ENCODE peak calls at places on chromosomes 1 and 21, in ten cellular contexts. I is breast epithelium, Q is H1, Y is sigmoid colon, G is stomach, Z is spleen, P is HCT116, C is HepG2, J is GM12878, S is upper lobe of left lung. D is an unnamed sample.

GRCh38 chr1:209675567-209676154 is 449 bp downstream of the G0S2 start:
- DNase-seq in Z (peak), Y (peak), I (no peak), S (peak), J (no peak), C (no peak), G (peak), Q (no peak), P (no peak), D (peak)

GRCh38 chr1:54557956-54558355 is 9.9 kb downstream of the ACOT11 start:
- DNase-seq in Y (no peak), I (no peak), G (no peak), Z (no peak), S (no peak), Q (no peak), C (no peak), P (no peak), J (no peak), D (no peak)

GRCh38 chr1:155010211-155010918 is 7.8 kb downstream of the ZBTB7B start:
- DNase-seq in Q (no peak), P (no peak), J (no peak), G (no peak), I (no peak), Y (no peak), Z (peak), S (no peak), C (no peak), D (no peak)

GRCh38 chr21:42245348-42246185 is 26.6 kb downstream of the ABCG1 start:
- DNase-seq in Q (no peak), G (no peak), S (peak), C (no peak), J (no peak), P (no peak), Z (peak), I (no peak), Y (no peak), D (no peak)

GRCh38 chr1:58515794-58516401 is 30.6 kb downstream of the OMA1 start:
- DNase-seq in P (peak), Z (no peak), Q (peak), I (no peak), S (peak), C (peak), G (peak), J (peak), Y (peak), D (peak)

GRCh38 chr1:207659545-207660148 is 14.7 kb downstream of the CR1L start:
- DNase-seq in J (no peak), I (no peak), Q (no peak), C (peak), G (peak), Y (no peak), Z (no peak), S (no peak), P (no peak), D (no peak)

GRCh38 chr1:111920221-111921024 is 69.0 kb downstream of the KCND3 start:
- DNase-seq in Z (no peak), Y (peak), S (peak), C (no peak), G (peak), P (no peak), Q (no peak), J (no peak), I (no peak), D (peak)

GRCh38 chr1:35097224-35097623 is 18.0 kb downstream of the ZMYM1 start:
- DNase-seq in Z (no peak), Q (no peak), G (no peak), C (no peak), Y (no peak), P (no peak), S (no peak), J (no peak), I (no peak), D (no peak)

GRCh38 chr1:10045480-10046355 is 13.0 kb downstream of the UBE4B start:
- DNase-seq in S (peak), Z (no peak), G (peak), I (no peak), Q (no peak), C (no peak), Y (peak), J (no peak), P (no peak), D (peak)

GRCh38 chr1:230230948-230231738 is 164.1 kb downstream of the GALNT2 start:
- DNase-seq in P (no peak), I (no peak), J (no peak), G (no peak), Z (no peak), S (peak), Q (no peak), C (no peak), Y (no peak), D (no peak)

GRCh38 chr1:60615661-60616060 is 466.7 kb upstream of the NFIA start:
- DNase-seq in Q (no peak), J (no peak), C (no peak), S (no peak), Y (no peak), Z (no peak), G (no peak), P (no peak), I (no peak), D (no peak)

GRCh38 chr1:111468717-111469100 is 5.1 kb upstream of the C1orf162 start:
- DNase-seq in C (no peak), J (no peak), G (no peak), Q (no peak), Z (no peak), S (no peak), I (no peak), Y (no peak), P (no peak), D (no peak)

GRCh38 chr1:58823481-58824010 is 39.7 kb upstream of the JUN start:
- DNase-seq in P (no peak), Q (no peak), S (no peak), Y (no peak), J (no peak), G (peak), I (no peak), C (no peak), Z (no peak), D (no peak)

GRCh38 chr21:18244721-18245486 is at the start of gene CHODL:
- DNase-seq in S (no peak), Z (no peak), P (no peak), J (no peak), Y (no peak), Q (no peak), G (no peak), C (no peak), I (no peak), D (no peak)

GRCh38 chr1:45913183-45913924 is 109.9 kb downstream of the MAST2 start:
- DNase-seq in I (no peak), S (no peak), J (no peak), G (no peak), P (no peak), Q (no peak), C (no peak), Z (no peak), Y (peak), D (no peak)
- TF ChIP-seq POLR2AphosphoS5 in I (no peak), S (no peak), J (no peak), G (peak), P (no peak), Q (no peak), C (no peak), Z (no peak), Y (peak), D (no peak)

GRCh38 chr1:23169727-23170335 is 1.2 kb upstream of the LUZP1 start:
- DNase-seq in G (no peak), S (peak), Q (no peak), J (no peak), P (peak), Y (peak), C (peak), Z (peak), I (no peak), D (peak)
- TF ChIP-seq POLR2A in G (no peak), S (no peak), Q (no peak), J (no peak), P (peak), Y (no peak), C (no peak), Z (no peak), I (no peak), D (no peak)

GRCh38 chr21:24716306-24716918 is 890.9 kb downstream of the MRPL39 start:
- DNase-seq in Z (no peak), Q (no peak), Y (no peak), P (no peak), I (no peak), J (no peak), C (no peak), G (no peak), S (no peak), D (no peak)
- TF ChIP-seq POLR2AphosphoS5 in Z (no peak), Q (no peak), Y (no peak), P (no peak), I (no peak), J (no peak), C (no peak), G (no peak), S (no peak), D (no peak)

GRCh38 chr1:16206547-16207317 is 5.7 kb downstream of the ARHGEF19 start:
- DNase-seq in P (peak), Y (peak), I (peak), J (peak), C (peak), Z (peak), S (peak), Q (peak), G (peak), D (peak)
- TF ChIP-seq POLR2A in P (peak), Y (no peak), I (no peak), J (peak), C (peak), Z (peak), S (no peak), Q (peak), G (peak), D (peak)

D was measured in prostate gland.